ENCODE peak calls at places on chromosomes 11 and 22, in four cellular contexts. One of them, this sample, is unnamed.

GRCh38 chr22:17077255-17077654 is 7.5 kb upstream of the IL17RA start:
- DNase-seq in suprapubic skin: no peak
- DNase-seq in Peyer's patch: no peak
- DNase-seq in kidney: no peak
- DNase-seq in this sample: no peak

GRCh38 chr11:6864436-6864835 is 1.6 kb downstream of the OR10A2 start:
- DNase-seq in suprapubic skin: no peak
- DNase-seq in Peyer's patch: no peak
- DNase-seq in kidney: no peak
- DNase-seq in this sample: no peak

GRCh38 chr11:33875621-33876294 is 16.1 kb downstream of the LMO2 start:
- DNase-seq in suprapubic skin: no peak
- DNase-seq in Peyer's patch: no peak
- DNase-seq in kidney: no peak
- DNase-seq in this sample: no peak

GRCh38 chr22:24107668-24108067 is 73.6 kb upstream of the SUSD2 start:
- DNase-seq in suprapubic skin: peak
- DNase-seq in Peyer's patch: peak
- DNase-seq in kidney: peak
- DNase-seq in this sample: no peak

GRCh38 chr22:28051787-28052356 is 132.8 kb upstream of the PITPNB start:
- DNase-seq in suprapubic skin: no peak
- DNase-seq in Peyer's patch: peak
- DNase-seq in kidney: no peak
- DNase-seq in this sample: no peak

GRCh38 chr11:17774232-17775034 is 39.9 kb downstream of the KCNC1 start:
- DNase-seq in suprapubic skin: no peak
- DNase-seq in Peyer's patch: no peak
- DNase-seq in kidney: peak
- DNase-seq in this sample: no peak

GRCh38 chr22:43731986-43732385 is 80.1 kb downstream of the EFCAB6 start:
- DNase-seq in suprapubic skin: no peak
- DNase-seq in Peyer's patch: no peak
- DNase-seq in kidney: no peak
- DNase-seq in this sample: no peak

GRCh38 chr11:78526497-78527146 is 48.0 kb downstream of the NARS2 start:
- DNase-seq in suprapubic skin: no peak
- DNase-seq in Peyer's patch: no peak
- DNase-seq in kidney: no peak
- DNase-seq in this sample: no peak

GRCh38 chr22:45336971-45337431 is 27.3 kb downstream of the FAM118A start:
- DNase-seq in suprapubic skin: peak
- DNase-seq in Peyer's patch: peak
- DNase-seq in kidney: no peak
- DNase-seq in this sample: no peak

GRCh38 chr22:24584871-24585411 is 7.9 kb downstream of the LRRC75B start:
- DNase-seq in suprapubic skin: no peak
- DNase-seq in Peyer's patch: no peak
- DNase-seq in kidney: peak
- DNase-seq in this sample: no peak

GRCh38 chr11:66278396-66279091 is 569 bp downstream of the CNIH2 start:
- DNase-seq in suprapubic skin: no peak
- DNase-seq in Peyer's patch: no peak
- DNase-seq in kidney: no peak
- DNase-seq in this sample: no peak

GRCh38 chr11:46649180-46649738 is 31.9 kb downstream of the ATG13 start:
- DNase-seq in suprapubic skin: no peak
- DNase-seq in Peyer's patch: no peak
- DNase-seq in kidney: no peak
- DNase-seq in this sample: no peak

GRCh38 chr22:37459211-37459610 is 27.0 kb downstream of the MFNG start:
- DNase-seq in suprapubic skin: no peak
- DNase-seq in Peyer's patch: no peak
- DNase-seq in kidney: no peak
- DNase-seq in this sample: no peak

GRCh38 chr11:32704775-32705174 is 89.7 kb downstream of the CCDC73 start:
- DNase-seq in suprapubic skin: no peak
- DNase-seq in Peyer's patch: no peak
- DNase-seq in kidney: no peak
- DNase-seq in this sample: no peak

GRCh38 chr11:93741882-93742226 is 382 bp downstream of the C11orf54 start:
- DNase-seq in suprapubic skin: no peak
- DNase-seq in Peyer's patch: no peak
- DNase-seq in kidney: no peak
- DNase-seq in this sample: peak

GRCh38 chr22:19514831-19515565 is 9.2 kb downstream of the CLDN5 start:
- DNase-seq in suprapubic skin: no peak
- DNase-seq in Peyer's patch: no peak
- DNase-seq in kidney: no peak
- DNase-seq in this sample: peak

GRCh38 chr22:49258107-49259010 is 569.3 kb downstream of the BRD1 start:
- DNase-seq in suprapubic skin: peak
- DNase-seq in Peyer's patch: no peak
- DNase-seq in kidney: no peak
- DNase-seq in this sample: no peak

GRCh38 chr22:30806391-30806861 is 111.8 kb downstream of the OSBP2 start:
- DNase-seq in suprapubic skin: no peak
- DNase-seq in Peyer's patch: no peak
- DNase-seq in kidney: no peak
- DNase-seq in this sample: no peak

GRCh38 chr22:43955883-43956286 is 643 bp downstream of the SAMM50 start:
- DNase-seq in suprapubic skin: no peak
- DNase-seq in Peyer's patch: peak
- DNase-seq in kidney: no peak
- DNase-seq in this sample: no peak

GRCh38 chr11:26287067-26287518 is 44.8 kb upstream of the ANO3 start:
- DNase-seq in suprapubic skin: no peak
- DNase-seq in Peyer's patch: no peak
- DNase-seq in kidney: no peak
- DNase-seq in this sample: no peak

GRCh38 chr11:110297082-110297725 is 790 bp upstream of the RDX start:
- DNase-seq in suprapubic skin: no peak
- DNase-seq in Peyer's patch: no peak
- DNase-seq in kidney: no peak
- DNase-seq in this sample: no peak

GRCh38 chr11:69443968-69444364 is 37.5 kb upstream of the LINC01488 start:
- DNase-seq in suprapubic skin: no peak
- DNase-seq in Peyer's patch: no peak
- DNase-seq in kidney: no peak
- DNase-seq in this sample: no peak

GRCh38 chr11:69446108-69446507 is 35.4 kb upstream of the LINC01488 start:
- DNase-seq in suprapubic skin: no peak
- DNase-seq in Peyer's patch: no peak
- DNase-seq in kidney: peak
- DNase-seq in this sample: no peak

GRCh38 chr11:69443138-69443967 is 38.1 kb upstream of the LINC01488 start:
- DNase-seq in suprapubic skin: peak
- DNase-seq in Peyer's patch: peak
- DNase-seq in kidney: peak
- DNase-seq in this sample: no peak

GRCh38 chr11:69445131-69445470 is 36.4 kb upstream of the LINC01488 start:
- DNase-seq in suprapubic skin: no peak
- DNase-seq in Peyer's patch: no peak
- DNase-seq in kidney: no peak
- DNase-seq in this sample: no peak

GRCh38 chr11:69444381-69445130 is 36.9 kb upstream of the LINC01488 start:
- DNase-seq in suprapubic skin: no peak
- DNase-seq in Peyer's patch: no peak
- DNase-seq in kidney: peak
- DNase-seq in this sample: no peak
- TF ChIP-seq CTCF in suprapubic skin: no peak
- TF ChIP-seq CTCF in Peyer's patch: no peak
- TF ChIP-seq CTCF in kidney: no peak
- TF ChIP-seq CTCF in this sample: no peak

GRCh38 chr22:21915624-21916308 is 36.9 kb downstream of the PPM1F start:
- DNase-seq in suprapubic skin: no peak
- DNase-seq in Peyer's patch: no peak
- DNase-seq in kidney: no peak
- DNase-seq in this sample: no peak
- TF ChIP-seq CTCF in suprapubic skin: no peak
- TF ChIP-seq CTCF in Peyer's patch: no peak
- TF ChIP-seq CTCF in kidney: no peak
- TF ChIP-seq CTCF in this sample: no peak

DNA sequence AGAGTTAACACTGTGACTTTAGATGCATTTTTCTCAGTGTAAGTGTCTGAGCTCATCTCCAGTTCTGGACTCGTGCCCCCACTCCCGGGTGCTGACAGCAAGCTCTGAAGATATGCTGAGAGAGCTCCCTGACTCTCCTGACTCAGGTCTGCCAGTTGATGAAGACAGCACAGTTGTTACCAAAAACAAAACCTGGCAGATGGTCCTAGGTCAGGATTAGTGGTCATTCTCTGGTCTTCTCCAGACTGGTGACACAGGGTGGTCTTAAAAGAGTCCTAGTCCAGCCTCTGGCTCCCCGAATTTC is 8.6 kb downstream of the MIAT start:
- DNase-seq in suprapubic skin: no peak
- DNase-seq in Peyer's patch: no peak
- DNase-seq in kidney: no peak
- DNase-seq in this sample: no peak
- TF ChIP-seq CTCF in suprapubic skin: no peak
- TF ChIP-seq CTCF in Peyer's patch: no peak
- TF ChIP-seq CTCF in kidney: no peak
- TF ChIP-seq CTCF in this sample: no peak

DNA sequence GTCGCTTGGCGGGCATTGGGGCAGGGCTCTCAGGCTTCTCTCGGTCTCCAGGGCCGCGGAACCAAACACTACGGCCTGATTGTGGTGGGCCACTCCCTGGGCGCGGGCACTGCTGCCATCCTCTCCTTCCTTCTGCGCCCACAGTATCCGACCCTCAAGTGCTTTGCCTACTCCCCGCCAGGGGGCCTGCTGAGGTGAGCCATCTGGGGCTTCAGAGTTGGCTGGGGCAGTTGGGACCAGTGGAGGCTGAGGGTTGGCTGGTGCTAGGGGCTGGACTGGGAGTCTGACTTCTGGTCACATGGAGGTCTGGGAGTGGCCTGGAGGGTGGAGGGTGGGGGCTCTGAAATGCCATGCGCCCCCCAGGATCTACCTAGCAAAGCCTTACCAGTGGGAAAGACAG is 15.3 kb upstream of the MYRF start:
- DNase-seq in suprapubic skin: no peak
- DNase-seq in Peyer's patch: no peak
- DNase-seq in kidney: no peak
- DNase-seq in this sample: no peak
- TF ChIP-seq CTCF in suprapubic skin: no peak
- TF ChIP-seq CTCF in Peyer's patch: no peak
- TF ChIP-seq CTCF in kidney: no peak
- TF ChIP-seq CTCF in this sample: peak

GRCh38 chr11:131739243-131739882 is 368.9 kb downstream of the NTM start:
- DNase-seq in suprapubic skin: no peak
- DNase-seq in Peyer's patch: no peak
- DNase-seq in kidney: no peak
- DNase-seq in this sample: no peak

GRCh38 chr11:131734871-131735270 is 364.5 kb downstream of the NTM start:
- DNase-seq in suprapubic skin: no peak
- DNase-seq in Peyer's patch: no peak
- DNase-seq in kidney: no peak
- DNase-seq in this sample: no peak

DNA sequence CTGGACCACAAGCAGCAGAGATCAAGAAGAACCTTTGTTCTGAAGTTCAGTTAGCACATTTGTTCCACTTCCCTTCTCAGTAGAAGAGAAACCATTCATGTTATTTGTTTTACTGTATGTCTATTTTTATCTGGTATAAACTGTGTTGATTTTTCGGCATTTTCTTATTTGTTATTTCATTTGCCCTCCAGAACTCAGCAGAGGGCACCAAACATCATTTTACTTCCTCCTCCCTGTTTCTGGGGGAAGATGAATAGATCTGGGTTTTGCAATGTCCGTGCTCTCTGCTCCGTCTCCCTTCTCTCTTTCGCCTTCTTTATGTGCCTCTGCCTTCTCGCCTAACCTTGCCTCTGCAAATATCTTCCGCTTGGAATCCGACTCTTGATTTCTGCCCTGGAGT is 366.9 kb downstream of the NTM start:
- DNase-seq in suprapubic skin: no peak
- DNase-seq in Peyer's patch: no peak
- DNase-seq in kidney: no peak
- DNase-seq in this sample: no peak
- TF ChIP-seq CTCF in suprapubic skin: no peak
- TF ChIP-seq CTCF in Peyer's patch: no peak
- TF ChIP-seq CTCF in kidney: no peak
- TF ChIP-seq CTCF in this sample: no peak

DNA sequence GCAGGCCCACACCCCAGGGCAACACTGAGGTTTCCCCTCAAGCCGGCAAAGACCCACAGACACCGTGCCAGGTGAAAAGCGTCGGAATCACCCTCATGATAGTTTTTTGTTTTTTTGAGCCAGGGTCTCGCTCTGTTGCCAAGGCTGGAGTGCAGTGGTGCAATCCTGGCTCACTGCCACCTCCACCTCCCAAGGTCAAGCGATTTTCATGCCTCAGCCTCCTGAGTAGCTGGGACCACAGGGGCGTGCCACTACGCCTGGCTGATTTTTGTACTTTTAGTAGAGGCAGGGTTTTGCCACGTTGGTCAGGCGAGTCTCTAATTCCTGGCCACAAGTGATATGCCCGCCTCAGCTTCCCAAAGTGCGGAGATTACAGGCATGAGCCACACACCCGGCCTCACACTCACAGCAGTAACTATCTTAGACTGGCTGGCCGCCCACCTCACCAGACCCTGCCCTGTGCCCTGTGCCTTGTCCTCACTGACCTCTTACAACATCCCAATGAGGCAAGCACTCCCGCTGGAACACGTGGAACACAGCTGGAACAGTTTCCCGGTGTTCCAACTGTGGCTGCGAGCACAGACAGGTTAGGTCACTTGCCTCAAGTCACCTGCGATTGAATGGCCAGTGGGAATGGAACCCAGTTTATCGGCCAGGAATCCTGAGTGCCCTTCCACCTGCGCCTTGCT is 21.1 kb downstream of the LRRC10B start:
- DNase-seq in suprapubic skin: no peak
- DNase-seq in Peyer's patch: no peak
- DNase-seq in kidney: peak
- DNase-seq in this sample: no peak
- TF ChIP-seq CTCF in suprapubic skin: no peak
- TF ChIP-seq CTCF in Peyer's patch: no peak
- TF ChIP-seq CTCF in kidney: no peak
- TF ChIP-seq CTCF in this sample: no peak